ENCODE peak calls at places on chromosomes 3 and 15, in eight cellular contexts. One of them, this sample, is unnamed.

GRCh38 chr15:85707519-85708338 is 87.0 kb downstream of the KLHL25 start:
- DNase-seq in anterior cingulate cortex: no peak
- DNase-seq in NCI-H2081: no peak
- DNase-seq in EH: peak
- DNase-seq in activated gamma-delta T cell treated with Interleukin-2 at 50 U/mL for 16 hours: no peak
- DNase-seq in endothelial cell: no peak
- DNase-seq in fibroblast of the conjunctiva: no peak
- DNase-seq in coronary artery: no peak
- DNase-seq in this sample: no peak

GRCh38 chr15:40452296-40453090 is 11.7 kb downstream of the BAHD1 start:
- DNase-seq in anterior cingulate cortex: no peak
- DNase-seq in NCI-H2081: no peak
- DNase-seq in EH: no peak
- DNase-seq in activated gamma-delta T cell treated with Interleukin-2 at 50 U/mL for 16 hours: no peak
- DNase-seq in endothelial cell: no peak
- DNase-seq in fibroblast of the conjunctiva: no peak
- DNase-seq in coronary artery: no peak
- DNase-seq in this sample: no peak

GRCh38 chr15:63288342-63288741 is 10.9 kb downstream of the APH1B start:
- DNase-seq in anterior cingulate cortex: no peak
- DNase-seq in NCI-H2081: no peak
- DNase-seq in EH: no peak
- DNase-seq in activated gamma-delta T cell treated with Interleukin-2 at 50 U/mL for 16 hours: no peak
- DNase-seq in endothelial cell: no peak
- DNase-seq in fibroblast of the conjunctiva: no peak
- DNase-seq in coronary artery: no peak
- DNase-seq in this sample: no peak

GRCh38 chr3:179181993-179182551 is 33.9 kb downstream of the PIK3CA start:
- DNase-seq in anterior cingulate cortex: no peak
- DNase-seq in NCI-H2081: no peak
- DNase-seq in EH: peak
- DNase-seq in activated gamma-delta T cell treated with Interleukin-2 at 50 U/mL for 16 hours: no peak
- DNase-seq in endothelial cell: no peak
- DNase-seq in fibroblast of the conjunctiva: no peak
- DNase-seq in coronary artery: no peak
- DNase-seq in this sample: no peak

GRCh38 chr3:105006164-105006563 is 360.5 kb upstream of the ALCAM start:
- DNase-seq in anterior cingulate cortex: no peak
- DNase-seq in NCI-H2081: no peak
- DNase-seq in EH: no peak
- DNase-seq in activated gamma-delta T cell treated with Interleukin-2 at 50 U/mL for 16 hours: no peak
- DNase-seq in endothelial cell: no peak
- DNase-seq in fibroblast of the conjunctiva: no peak
- DNase-seq in coronary artery: no peak
- DNase-seq in this sample: no peak

GRCh38 chr3:184188080-184188479 is 2.1 kb downstream of the ABCF3 start:
- DNase-seq in anterior cingulate cortex: no peak
- DNase-seq in NCI-H2081: no peak
- DNase-seq in EH: no peak
- DNase-seq in activated gamma-delta T cell treated with Interleukin-2 at 50 U/mL for 16 hours: no peak
- DNase-seq in endothelial cell: no peak
- DNase-seq in fibroblast of the conjunctiva: no peak
- DNase-seq in coronary artery: no peak
- DNase-seq in this sample: no peak

GRCh38 chr3:45607790-45608189 is 13.2 kb downstream of the LIMD1 start:
- DNase-seq in anterior cingulate cortex: no peak
- DNase-seq in NCI-H2081: no peak
- DNase-seq in EH: peak
- DNase-seq in activated gamma-delta T cell treated with Interleukin-2 at 50 U/mL for 16 hours: no peak
- DNase-seq in endothelial cell: no peak
- DNase-seq in fibroblast of the conjunctiva: no peak
- DNase-seq in coronary artery: no peak
- DNase-seq in this sample: no peak

GRCh38 chr15:80698636-80699035 is 3.5 kb downstream of the ABHD17C start:
- DNase-seq in anterior cingulate cortex: no peak
- DNase-seq in NCI-H2081: no peak
- DNase-seq in EH: peak
- DNase-seq in activated gamma-delta T cell treated with Interleukin-2 at 50 U/mL for 16 hours: no peak
- DNase-seq in endothelial cell: no peak
- DNase-seq in fibroblast of the conjunctiva: no peak
- DNase-seq in coronary artery: no peak
- DNase-seq in this sample: no peak

GRCh38 chr3:160060409-160061027 is 71.9 kb downstream of the IL12A start:
- DNase-seq in anterior cingulate cortex: no peak
- DNase-seq in NCI-H2081: no peak
- DNase-seq in EH: no peak
- DNase-seq in activated gamma-delta T cell treated with Interleukin-2 at 50 U/mL for 16 hours: no peak
- DNase-seq in endothelial cell: no peak
- DNase-seq in fibroblast of the conjunctiva: no peak
- DNase-seq in coronary artery: no peak
- DNase-seq in this sample: no peak

GRCh38 chr15:84570164-84570692 is 30.6 kb upstream of the ZSCAN2 start:
- DNase-seq in anterior cingulate cortex: peak
- DNase-seq in NCI-H2081: no peak
- DNase-seq in EH: peak
- DNase-seq in activated gamma-delta T cell treated with Interleukin-2 at 50 U/mL for 16 hours: peak
- DNase-seq in endothelial cell: peak
- DNase-seq in fibroblast of the conjunctiva: no peak
- DNase-seq in coronary artery: peak
- DNase-seq in this sample: no peak

GRCh38 chr3:139534992-139535879 is 4.3 kb downstream of the RBP1 start:
- DNase-seq in anterior cingulate cortex: peak
- DNase-seq in NCI-H2081: peak
- DNase-seq in EH: no peak
- DNase-seq in activated gamma-delta T cell treated with Interleukin-2 at 50 U/mL for 16 hours: no peak
- DNase-seq in endothelial cell: no peak
- DNase-seq in fibroblast of the conjunctiva: peak
- DNase-seq in coronary artery: peak
- DNase-seq in this sample: no peak

GRCh38 chr3:132539681-132540080 is 57.4 kb upstream of the ACKR4 start:
- DNase-seq in anterior cingulate cortex: no peak
- DNase-seq in NCI-H2081: no peak
- DNase-seq in EH: no peak
- DNase-seq in activated gamma-delta T cell treated with Interleukin-2 at 50 U/mL for 16 hours: no peak
- DNase-seq in endothelial cell: no peak
- DNase-seq in fibroblast of the conjunctiva: no peak
- DNase-seq in coronary artery: no peak
- DNase-seq in this sample: no peak

GRCh38 chr3:16494906-16495580 is 18.5 kb downstream of the RFTN1 start:
- DNase-seq in anterior cingulate cortex: no peak
- DNase-seq in NCI-H2081: no peak
- DNase-seq in EH: peak
- DNase-seq in activated gamma-delta T cell treated with Interleukin-2 at 50 U/mL for 16 hours: no peak
- DNase-seq in endothelial cell: no peak
- DNase-seq in fibroblast of the conjunctiva: no peak
- DNase-seq in coronary artery: no peak
- DNase-seq in this sample: no peak

GRCh38 chr15:91603681-91604080 is 249.8 kb upstream of the SLCO3A1 start:
- DNase-seq in anterior cingulate cortex: no peak
- DNase-seq in NCI-H2081: no peak
- DNase-seq in EH: no peak
- DNase-seq in activated gamma-delta T cell treated with Interleukin-2 at 50 U/mL for 16 hours: no peak
- DNase-seq in endothelial cell: no peak
- DNase-seq in fibroblast of the conjunctiva: no peak
- DNase-seq in coronary artery: no peak
- DNase-seq in this sample: no peak

This sample was measured in iPS DF 6.9.